ENCODE peak calls at places on chromosomes 5 and 9, in ten cellular contexts. A is IMR-90, I is cardiac muscle cell, E is fibroblast of lung, W is tibial artery, L is tibial nerve, M is upper lobe of right lung, U is right lobe of liver, D is HCT116, Y is body of pancreas. X is an unnamed sample.

GRCh38 chr9:89878003-89878411 is 273.2 kb downstream of the GADD45G start:
- DNase-seq in A (no peak), I (no peak), E (no peak), W (peak; percentile 54), L (no peak), M (peak; percentile 18), U (peak; percentile 40), D (no peak), Y (no peak), X (no peak)

GRCh38 chr5:157710431-157710830 is 20.8 kb upstream of the THG1L start:
- DNase-seq in A (no peak), I (no peak), E (no peak), W (no peak), L (no peak), M (no peak), U (no peak), D (no peak), Y (no peak), X (no peak)

GRCh38 chr5:31935702-31936347 is 238.3 kb downstream of the GOLPH3 start:
- DNase-seq in A (no peak), I (peak; percentile 58), E (peak; percentile 11), W (no peak), L (no peak), M (no peak), U (no peak), D (no peak), Y (peak; percentile 21), X (no peak)

GRCh38 chr5:122259995-122260394 is 52.0 kb upstream of the SNCAIP start:
- DNase-seq in A (peak; percentile 95), I (peak; percentile 74), E (peak; percentile 51), W (no peak), L (no peak), M (no peak), U (no peak), D (no peak), Y (no peak), X (no peak)

GRCh38 chr5:41433552-41434181 is 76.7 kb downstream of the PLCXD3 start:
- DNase-seq in A (peak; percentile 11), I (no peak), E (no peak), W (no peak), L (no peak), M (no peak), U (no peak), D (no peak), Y (no peak), X (peak; percentile 13)

GRCh38 chr9:126791406-126792230 is 13.2 kb upstream of the ZBTB43 start:
- DNase-seq in A (peak; percentile 76), I (peak; percentile 67), E (peak; percentile 66), W (no peak), L (no peak), M (peak; percentile 30), U (no peak), D (no peak), Y (no peak), X (no peak)

GRCh38 chr5:24163091-24163490 is 481.7 kb downstream of the CDH10 start:
- DNase-seq in A (no peak), I (no peak), E (no peak), W (no peak), L (no peak), M (no peak), U (no peak), D (no peak), Y (no peak), X (no peak)

GRCh38 chr5:14593326-14594036 is 11.9 kb downstream of the OTULINL start:
- DNase-seq in A (peak; percentile 41), I (no peak), E (no peak), W (no peak), L (no peak), M (no peak), U (no peak), D (no peak), Y (no peak), X (no peak)

GRCh38 chr5:132001647-132002561 is 9.6 kb downstream of the ACSL6 start:
- DNase-seq in A (peak; percentile 24), I (peak; percentile 25), E (peak; percentile 8), W (no peak), L (no peak), M (peak; percentile 43), U (no peak), D (peak; percentile 47), Y (peak; percentile 47), X (no peak)

GRCh38 chr5:131812371-131813160 is 15.7 kb upstream of the FNIP1 start:
- DNase-seq in A (no peak), I (peak; percentile 2), E (no peak), W (no peak), L (no peak), M (no peak), U (no peak), D (no peak), Y (no peak), X (no peak)

GRCh38 chr5:98461485-98461884 is 312.0 kb upstream of the RGMB start:
- DNase-seq in A (no peak), I (no peak), E (peak; percentile 8), W (no peak), L (no peak), M (no peak), U (no peak), D (no peak), Y (no peak), X (no peak)

GRCh38 chr9:7963026-7963425 is 163.4 kb upstream of the DMAC1 start:
- DNase-seq in A (no peak), I (no peak), E (peak; percentile 41), W (no peak), L (no peak), M (no peak), U (no peak), D (no peak), Y (no peak), X (no peak)

GRCh38 chr5:18652404-18653215 is 1018.4 kb downstream of the TAF11L14 start:
- DNase-seq in A (no peak), I (no peak), E (no peak), W (no peak), L (no peak), M (no peak), U (no peak), D (no peak), Y (no peak), X (no peak)

GRCh38 chr9:136260521-136260920 is 14.9 kb upstream of the QSOX2 start:
- DNase-seq in A (no peak), I (no peak), E (no peak), W (no peak), L (no peak), M (no peak), U (no peak), D (no peak), Y (no peak), X (no peak)

GRCh38 chr5:140795259-140795641 is 598 bp downstream of the PCDHA2 start:
- DNase-seq in A (no peak), I (no peak), E (no peak), W (no peak), L (no peak), M (no peak), U (no peak), D (no peak), Y (no peak), X (no peak)

GRCh38 chr5:132473019-132473531 is 17.5 kb downstream of the IRF1 start:
- DNase-seq in A (no peak), I (no peak), E (no peak), W (peak; percentile 56), L (no peak), M (peak; percentile 69), U (no peak), D (no peak), Y (peak; percentile 13), X (no peak)

GRCh38 chr5:146203872-146204192 is 427 bp downstream of the RBM27 start:
- DNase-seq in A (no peak), I (no peak), E (no peak), W (no peak), L (no peak), M (no peak), U (no peak), D (no peak), Y (no peak), X (no peak)

GRCh38 chr5:146203011-146203871 is at the start of gene RBM27:
- DNase-seq in A (peak; percentile 99), I (peak; percentile 99), E (peak; percentile 99), W (peak; percentile 99), L (peak; percentile 98), M (peak; percentile 97), U (peak; percentile 97), D (peak; percentile 98), Y (peak; percentile 97), X (peak; percentile 97)

GRCh38 chr5:146196459-146197048 is 6.9 kb upstream of the RBM27 start:
- DNase-seq in A (no peak), I (no peak), E (no peak), W (no peak), L (no peak), M (no peak), U (no peak), D (no peak), Y (no peak), X (no peak)

GRCh38 chr5:146199216-146199815 is 4.1 kb upstream of the RBM27 start:
- DNase-seq in A (no peak), I (no peak), E (no peak), W (no peak), L (peak; percentile 14), M (no peak), U (no peak), D (no peak), Y (no peak), X (no peak)
- H3K9me3 ChIP-seq in A (no peaks in the 10 kb centered on the region), I (no peaks in the 10 kb centered on the region), E (no peaks in the 10 kb centered on the region), W (no peaks in the 10 kb centered on the region), L (no peaks in the 10 kb centered on the region), M (no peaks in the 10 kb centered on the region), U (no peaks in the 10 kb centered on the region), D (no peaks in the 10 kb centered on the region), Y (no peaks in the 10 kb centered on the region), X (no peaks in the 10 kb centered on the region)

GRCh38 chr9:137604345-137605145 is 941 bp upstream of the ARRDC1 start:
- DNase-seq in A (no peak), I (no peak), E (no peak), W (peak; percentile 77), L (no peak), M (no peak), U (no peak), D (no peak), Y (peak; percentile 31), X (no peak)
- H3K4me3 ChIP-seq in A (peak overlapping the region; percentile 67), I (peak overlapping the region; percentile 60), E (peak overlapping the region; percentile 24), W (peak overlapping the region; percentile 88), L (peak overlapping the region; percentile 78), M (peak overlapping the region; percentile 59), U (peak overlapping the region; percentile 58), D (peak overlapping the region; percentile 26), Y (peak overlapping the region; percentile 12), X (peak overlapping the region; percentile 27)

GRCh38 chr5:134070648-134070978 is 43.9 kb upstream of the TCF7 start:
- DNase-seq in A (peak; percentile 10), I (peak; percentile 60), E (no peak), W (no peak), L (no peak), M (no peak), U (no peak), D (no peak), Y (no peak), X (no peak)
- TF ChIP-seq CTCF in A (no peak), I (peak; percentile 11), E (no peak), W (no peak), L (no peak), M (no peak), U (no peak), D (no peak), Y (peak; percentile 21), X (no peak)

DNA sequence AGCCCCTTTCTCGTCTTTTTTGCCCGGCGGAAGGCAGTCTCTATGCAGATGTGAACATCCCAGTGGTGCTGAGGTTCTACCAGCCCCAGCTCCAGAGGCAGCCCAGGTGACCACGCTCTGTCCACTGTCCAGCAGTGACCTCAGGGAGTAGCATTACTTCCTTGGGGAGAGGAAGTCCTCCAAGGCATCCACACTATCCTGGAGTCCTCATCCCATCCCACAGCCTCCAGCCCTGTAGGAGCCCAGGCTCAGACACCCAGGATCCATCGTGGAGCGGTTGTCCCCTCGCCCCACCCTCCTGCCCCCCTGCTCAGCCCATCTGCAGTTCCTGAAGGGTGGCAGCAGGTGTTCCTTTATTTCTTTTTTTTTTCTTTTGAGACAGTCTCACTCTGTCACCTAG is 294.5 kb upstream of the IRX4 start:
- DNase-seq in A (no peak), I (no peak), E (no peak), W (peak; percentile 47), L (no peak), M (no peak), U (no peak), D (no peak), Y (no peak), X (no peak)
- H3K9me3 ChIP-seq in A (peaks cover 42% of the 10 kb centered on the region), I (no peaks in the 10 kb centered on the region), E (no peaks in the 10 kb centered on the region), W (no peaks in the 10 kb centered on the region), L (no peaks in the 10 kb centered on the region), M (no peaks in the 10 kb centered on the region), U (no peaks in the 10 kb centered on the region), D (no peaks in the 10 kb centered on the region), Y (no peaks in the 10 kb centered on the region), X (peaks cover 3% of the 10 kb centered on the region)